ENCODE peak calls at places on chromosomes 2 and 18, in ten cellular contexts. One of them, this sample, is unnamed.

GRCh38 chr2:230998882-230999281 is 3.0 kb downstream of the SPATA3 start:
- DNase-seq in small intestine: no peak
- DNase-seq in CD8-positive, alpha-beta T cell: no peak
- DNase-seq in CD4-positive, alpha-beta T cell: no peak
- DNase-seq in substantia nigra: no peak
- DNase-seq in Kasumi-1: no peak
- DNase-seq in naive thymus-derived CD8-positive, alpha-beta T cell: no peak
- DNase-seq in iPS-NIHi11: no peak
- DNase-seq in NCI-H1092 treated with DMSO at 0.1 percent for 48 hours: no peak
- DNase-seq in fibroblast of the conjunctiva: no peak
- DNase-seq in this sample: no peak

GRCh38 chr2:128272586-128273468 is 45.8 kb downstream of the HS6ST1 start:
- DNase-seq in naive thymus-derived CD8-positive, alpha-beta T cell: no peak
- DNase-seq in CD4-positive, alpha-beta T cell: no peak
- DNase-seq in iPS-NIHi11: no peak
- DNase-seq in CD8-positive, alpha-beta T cell: no peak
- DNase-seq in Kasumi-1: no peak
- DNase-seq in substantia nigra: no peak
- DNase-seq in small intestine: no peak
- DNase-seq in fibroblast of the conjunctiva: no peak
- DNase-seq in NCI-H1092 treated with DMSO at 0.1 percent for 48 hours: no peak
- DNase-seq in this sample: no peak

GRCh38 chr2:66126936-66127527 is 307.9 kb upstream of the MEIS1 start:
- DNase-seq in iPS-NIHi11: no peak
- DNase-seq in small intestine: no peak
- DNase-seq in naive thymus-derived CD8-positive, alpha-beta T cell: no peak
- DNase-seq in Kasumi-1: no peak
- DNase-seq in CD8-positive, alpha-beta T cell: no peak
- DNase-seq in substantia nigra: no peak
- DNase-seq in fibroblast of the conjunctiva: no peak
- DNase-seq in NCI-H1092 treated with DMSO at 0.1 percent for 48 hours: no peak
- DNase-seq in CD4-positive, alpha-beta T cell: no peak
- DNase-seq in this sample: no peak

GRCh38 chr2:19675856-19676460 is 225.8 kb downstream of the TTC32 start:
- DNase-seq in CD8-positive, alpha-beta T cell: no peak
- DNase-seq in small intestine: no peak
- DNase-seq in CD4-positive, alpha-beta T cell: no peak
- DNase-seq in iPS-NIHi11: no peak
- DNase-seq in substantia nigra: no peak
- DNase-seq in naive thymus-derived CD8-positive, alpha-beta T cell: no peak
- DNase-seq in Kasumi-1: no peak
- DNase-seq in fibroblast of the conjunctiva: peak; percentile 22
- DNase-seq in NCI-H1092 treated with DMSO at 0.1 percent for 48 hours: no peak
- DNase-seq in this sample: no peak

GRCh38 chr2:132641819-132642218 is 28.2 kb downstream of the LYPD1 start:
- DNase-seq in iPS-NIHi11: no peak
- DNase-seq in fibroblast of the conjunctiva: no peak
- DNase-seq in naive thymus-derived CD8-positive, alpha-beta T cell: no peak
- DNase-seq in small intestine: no peak
- DNase-seq in NCI-H1092 treated with DMSO at 0.1 percent for 48 hours: no peak
- DNase-seq in substantia nigra: no peak
- DNase-seq in Kasumi-1: peak; percentile 11
- DNase-seq in CD4-positive, alpha-beta T cell: no peak
- DNase-seq in CD8-positive, alpha-beta T cell: no peak
- DNase-seq in this sample: no peak

GRCh38 chr18:12652861-12653401 is 5.0 kb downstream of the SPIRE1 start:
- DNase-seq in iPS-NIHi11: no peak
- DNase-seq in CD4-positive, alpha-beta T cell: no peak
- DNase-seq in CD8-positive, alpha-beta T cell: no peak
- DNase-seq in naive thymus-derived CD8-positive, alpha-beta T cell: no peak
- DNase-seq in small intestine: no peak
- DNase-seq in NCI-H1092 treated with DMSO at 0.1 percent for 48 hours: no peak
- DNase-seq in fibroblast of the conjunctiva: no peak
- DNase-seq in Kasumi-1: no peak
- DNase-seq in substantia nigra: no peak
- DNase-seq in this sample: no peak

GRCh38 chr2:65397122-65397521 is 35.3 kb downstream of the SPRED2 start:
- DNase-seq in CD8-positive, alpha-beta T cell: no peak
- DNase-seq in NCI-H1092 treated with DMSO at 0.1 percent for 48 hours: no peak
- DNase-seq in Kasumi-1: no peak
- DNase-seq in CD4-positive, alpha-beta T cell: no peak
- DNase-seq in naive thymus-derived CD8-positive, alpha-beta T cell: no peak
- DNase-seq in small intestine: no peak
- DNase-seq in iPS-NIHi11: no peak
- DNase-seq in fibroblast of the conjunctiva: no peak
- DNase-seq in substantia nigra: no peak
- DNase-seq in this sample: no peak

GRCh38 chr2:33577660-33578059 is 21.4 kb downstream of the FAM98A start:
- DNase-seq in substantia nigra: no peak
- DNase-seq in fibroblast of the conjunctiva: no peak
- DNase-seq in iPS-NIHi11: no peak
- DNase-seq in NCI-H1092 treated with DMSO at 0.1 percent for 48 hours: no peak
- DNase-seq in small intestine: no peak
- DNase-seq in naive thymus-derived CD8-positive, alpha-beta T cell: no peak
- DNase-seq in CD4-positive, alpha-beta T cell: no peak
- DNase-seq in CD8-positive, alpha-beta T cell: no peak
- DNase-seq in Kasumi-1: no peak
- DNase-seq in this sample: no peak

GRCh38 chr2:7744827-7745226 is 827.6 kb downstream of the RNF144A start:
- DNase-seq in CD8-positive, alpha-beta T cell: peak; percentile 46
- DNase-seq in fibroblast of the conjunctiva: no peak
- DNase-seq in Kasumi-1: no peak
- DNase-seq in CD4-positive, alpha-beta T cell: peak; percentile 11
- DNase-seq in iPS-NIHi11: no peak
- DNase-seq in small intestine: peak; percentile 64
- DNase-seq in naive thymus-derived CD8-positive, alpha-beta T cell: no peak
- DNase-seq in NCI-H1092 treated with DMSO at 0.1 percent for 48 hours: peak; percentile 47
- DNase-seq in substantia nigra: no peak
- DNase-seq in this sample: no peak